ENCODE peak calls at places on chromosome X, in five cellular contexts. A, U, H, N and O are unnamed samples.
A peak's percentile ranks its signal among the peaks of the same experiment; 100 is the strongest.

GRCh38 chrX:49627030-49627777 is 28.4 kb downstream of the GAGE1 start:
- DNase-seq in N (peak; percentile 1), H (no peak), A (no peak), U (no peak), O (no peak)

GRCh38 chrX:39560285-39560684 is 537.5 kb downstream of the BCOR start:
- DNase-seq in N (no peak), H (no peak), A (peak; percentile 6), U (no peak), O (no peak)

GRCh38 chrX:69320116-69320515 is 154.9 kb upstream of the PJA1 start:
- DNase-seq in A (no peak), H (no peak), U (no peak), N (no peak), O (no peak)

GRCh38 chrX:10620121-10620699 is at the start of gene MID1:
- DNase-seq in N (no peak), U (no peak), A (peak; percentile 45), H (peak; percentile 75), O (peak; percentile 80)

GRCh38 chrX:153772608-153773217 is 8.1 kb upstream of the SRPK3 start:
- DNase-seq in H (no peak), N (no peak), U (no peak), A (no peak), O (no peak)

GRCh38 chrX:16903274-16904019 is 33.3 kb upstream of the RBBP7 start:
- DNase-seq in N (no peak), A (no peak), U (no peak), H (no peak), O (no peak)

GRCh38 chrX:105526431-105526830 is 295.9 kb upstream of the NRK start:
- DNase-seq in U (no peak), H (no peak), N (no peak), A (no peak), O (no peak)

GRCh38 chrX:149948001-149948400 is 9.7 kb upstream of the EOLA2 start:
- DNase-seq in N (no peak), U (no peak), A (no peak), H (no peak), O (no peak)

GRCh38 chrX:50081282-50081955 is 119.4 kb downstream of the AKAP4 start:
- DNase-seq in U (no peak), H (no peak), N (no peak), A (no peak), O (peak; percentile 3)

GRCh38 chrX:103151799-103152198 is 58.9 kb upstream of the NXF3 start:
- DNase-seq in U (no peak), N (no peak), H (no peak), A (no peak), O (no peak)

GRCh38 chrX:25017667-25018247 is 2.0 kb upstream of the ARX start:
- DNase-seq in H (no peak), U (no peak), N (no peak), A (no peak), O (no peak)

GRCh38 chrX:50202539-50202938 is 1.7 kb upstream of the AKAP4 start:
- DNase-seq in H (no peak), A (no peak), U (no peak), N (no peak), O (no peak)

GRCh38 chrX:54808109-54808604 is 612 bp downstream of the MAGED2 start:
- DNase-seq in H (peak; percentile 78), N (peak; percentile 36), A (peak; percentile 75), U (peak; percentile 60), O (peak; percentile 6)

GRCh38 chrX:24920769-24921168 is 95.0 kb downstream of the ARX start:
- DNase-seq in A (no peak), N (no peak), H (no peak), U (no peak), O (no peak)

GRCh38 chrX:133493366-133493765 is 78.1 kb upstream of the GPC4 start:
- DNase-seq in U (no peak), N (no peak), A (no peak), H (no peak), O (peak; percentile 60)

GRCh38 chrX:12901486-12901885 is 4.9 kb upstream of the TLR8 start:
- DNase-seq in U (no peak), A (no peak), H (peak; percentile 70), N (peak; percentile 34), O (peak; percentile 15)

GRCh38 chrX:80334583-80334982 is 85.7 kb upstream of the TENT5D start:
- DNase-seq in N (no peak), U (no peak), H (no peak), A (no peak), O (no peak)

GRCh38 chrX:37662181-37662580 is 23.4 kb upstream of the XK start:
- DNase-seq in U (no peak), H (no peak), N (no peak), A (no peak), O (no peak)

GRCh38 chrX:43267652-43268051 is 388.4 kb upstream of the MAOA start:
- DNase-seq in H (no peak), U (no peak), N (no peak), A (no peak), O (no peak)

GRCh38 chrX:21798677-21799219 is 40.7 kb upstream of the MBTPS2 start:
- DNase-seq in H (no peak), A (no peak), N (no peak), U (no peak), O (peak; percentile 14)

GRCh38 chrX:20374450-20374849 is 107.7 kb upstream of the RPS6KA3 start:
- DNase-seq in U (no peak), N (no peak), A (no peak), H (no peak), O (no peak)

GRCh38 chrX:131747173-131747572 is 203.3 kb downstream of the OR13H1 start:
- DNase-seq in H (peak; percentile 70), N (no peak), A (peak; percentile 79), U (peak; percentile 62), O (no peak)

GRCh38 chrX:153650959-153651358 is 4.0 kb downstream of the DUSP9 start:
- DNase-seq in U (no peak), H (peak; percentile 38), A (no peak), N (no peak), O (no peak)

GRCh38 chrX:133674726-133675470 is 259.6 kb upstream of the GPC4 start:
- DNase-seq in H (no peak), A (no peak), U (no peak), N (no peak), O (no peak)

GRCh38 chrX:100928660-100929613 is at the start of gene XKRX:
- DNase-seq in U (no peak), N (peak; percentile 5), H (peak; percentile 63), A (no peak), O (no peak)

GRCh38 chrX:70041993-70042392 is 7.7 kb downstream of the AWAT2 start:
- DNase-seq in U (no peak), A (no peak), H (no peak), N (no peak), O (no peak)

GRCh38 chrX:85223359-85223758 is 20.2 kb downstream of the SATL1 start:
- DNase-seq in H (no peak), U (no peak), N (no peak), A (no peak), O (no peak)

GRCh38 chrX:153704021-153704526 is 16.3 kb downstream of the SLC6A8 start:
- DNase-seq in H (no peak), U (no peak), A (no peak), N (no peak), O (no peak)

GRCh38 chrX:65581661-65582339 is 47.2 kb upstream of the LAS1L start:
- DNase-seq in A (peak; percentile 3), U (peak; percentile 19), H (peak; percentile 68), N (peak; percentile 34), O (peak; percentile 20)

GRCh38 chrX:129654652-129655546 is at the start of gene APLN:
- DNase-seq in H (no peak), A (peak; percentile 45), U (peak; percentile 44), N (no peak), O (peak; percentile 35)

GRCh38 chrX:150766351-150767044 is 73.3 kb downstream of the MTMR1 start:
- DNase-seq in N (no peak), H (no peak), U (no peak), A (peak; percentile 5), O (no peak)

GRCh38 chrX:112108145-112108544 is 25.6 kb upstream of the TRPC5 start:
- DNase-seq in H (no peak), N (no peak), U (no peak), A (no peak), O (no peak)

GRCh38 chrX:69024287-69024686 is 141.0 kb downstream of the PJA1 start:
- DNase-seq in H (no peak), U (no peak), A (no peak), N (no peak), O (no peak)

GRCh38 chrX:101260435-101260834 is 30.7 kb downstream of the TAF7L start:
- DNase-seq in H (no peak), U (no peak), N (no peak), A (no peak), O (peak; percentile 2)